ENCODE peak calls at places on chromosomes 2 and 18, in nine cellular contexts. Z is testis, K is GM13977, F is A549, W is fibroblast of pulmonary artery, D is cardiac fibroblast, G is choroid plexus epithelial cell, V is fibroblast of lung, O is GM23338. I is an unnamed sample.

GRCh38 chr2:163735692-163736432 is at the start of gene FIGN:
- DNase-seq in V (peak), K (peak), D (peak), W (peak), G (peak), F (peak), Z (peak), O (peak), I (no peak)

GRCh38 chr2:14631676-14632075 is 841 bp upstream of the LRATD1 start:
- DNase-seq in F (no peak), W (no peak), V (no peak), K (no peak), D (no peak), G (no peak), O (no peak), Z (no peak), I (no peak)

GRCh38 chr2:40103590-40103989 is 324.5 kb upstream of the THUMPD2 start:
- DNase-seq in D (peak), G (peak), K (no peak), O (no peak), V (peak), F (no peak), Z (no peak), W (peak), I (no peak)

GRCh38 chr2:128402921-128403670 is 84.4 kb upstream of the HS6ST1 start:
- DNase-seq in Z (no peak), G (no peak), F (no peak), V (no peak), O (no peak), W (no peak), D (no peak), K (no peak), I (no peak)

GRCh38 chr2:240519396-240520142 is 38.2 kb downstream of the ANKMY1 start:
- DNase-seq in G (peak), F (no peak), V (peak), O (peak), K (no peak), D (peak), W (peak), Z (no peak), I (no peak)

GRCh38 chr2:73931531-73932500 is 5.1 kb downstream of the DGUOK start:
- DNase-seq in F (no peak), V (peak), K (no peak), D (no peak), Z (no peak), G (peak), W (no peak), O (no peak), I (peak)

GRCh38 chr2:45653125-45653524 is 1.6 kb downstream of the PRKCE start:
- DNase-seq in Z (no peak), O (no peak), F (no peak), K (no peak), G (no peak), D (no peak), W (no peak), V (no peak), I (no peak)

GRCh38 chr2:12251121-12251520 is 465.6 kb upstream of the TRIB2 start:
- DNase-seq in K (no peak), Z (no peak), G (peak), W (no peak), F (no peak), O (no peak), D (no peak), V (peak), I (no peak)

GRCh38 chr2:157849591-157849990 is 26.5 kb downstream of the ACVR1 start:
- DNase-seq in W (no peak), D (no peak), K (no peak), Z (no peak), F (no peak), O (no peak), V (no peak), G (peak), I (no peak)

GRCh38 chr2:120549841-120550240 is 185.8 kb upstream of the GLI2 start:
- DNase-seq in K (no peak), G (no peak), Z (no peak), O (no peak), W (no peak), V (no peak), F (no peak), D (no peak), I (no peak)

GRCh38 chr2:6580982-6581381 is 284.7 kb downstream of the CMPK2 start:
- DNase-seq in O (no peak), D (no peak), Z (no peak), W (no peak), K (no peak), F (no peak), V (peak), G (peak), I (no peak)

GRCh38 chr2:108347786-108348185 is 30.0 kb upstream of the SULT1C4 start:
- DNase-seq in F (no peak), V (no peak), G (no peak), O (peak), D (no peak), W (no peak), K (no peak), Z (no peak), I (no peak)

GRCh38 chr2:75403991-75404428 is 156.7 kb downstream of the EVA1A start:
- DNase-seq in W (peak), F (peak), G (peak), D (peak), O (peak), K (peak), Z (no peak), V (peak), I (no peak)

GRCh38 chr2:174753038-174753633 is 11.1 kb downstream of the CHRNA1 start:
- DNase-seq in D (no peak), Z (no peak), K (no peak), F (no peak), O (no peak), V (no peak), G (no peak), W (no peak), I (peak)

GRCh38 chr2:9220201-9220600 is 13.6 kb downstream of the ASAP2 start:
- DNase-seq in W (no peak), D (no peak), F (no peak), Z (no peak), O (no peak), G (no peak), V (no peak), K (no peak), I (no peak)

GRCh38 chr18:48983793-48984437 is 33.1 kb upstream of the SMAD7 start:
- DNase-seq in V (no peak), D (no peak), W (peak), K (no peak), O (no peak), Z (no peak), F (no peak), G (peak), I (peak)

GRCh38 chr2:7567646-7568045 is 650.4 kb downstream of the RNF144A start:
- DNase-seq in Z (no peak), D (no peak), V (no peak), W (no peak), G (no peak), K (no peak), F (no peak), O (peak), I (peak)

GRCh38 chr2:96205238-96205637 is 3.4 kb downstream of the STARD7 start:
- DNase-seq in Z (no peak), O (no peak), V (peak), G (no peak), W (peak), F (no peak), K (no peak), D (peak), I (no peak)

GRCh38 chr2:187233811-187234210 is 214.2 kb downstream of the CALCRL start:
- DNase-seq in Z (no peak), O (no peak), F (no peak), K (no peak), W (peak), V (no peak), D (no peak), G (peak), I (no peak)

GRCh38 chr2:143730155-143730949 is 601.1 kb downstream of the ARHGAP15 start:
- DNase-seq in F (no peak), O (no peak), V (peak), G (peak), W (no peak), K (peak), D (no peak), Z (no peak), I (peak)

GRCh38 chr2:65530547-65531320 is 98.3 kb upstream of the SPRED2 start:
- DNase-seq in O (no peak), K (no peak), G (peak), F (no peak), Z (no peak), V (peak), W (peak), D (peak), I (no peak)

GRCh38 chr2:12721571-12722444 is 5.1 kb downstream of the TRIB2 start:
- DNase-seq in F (no peak), V (peak), D (peak), K (no peak), W (peak), G (peak), Z (peak), O (no peak), I (peak)

GRCh38 chr2:26318950-26319349 is 27.0 kb upstream of the SELENOI start:
- DNase-seq in W (no peak), G (no peak), O (peak), D (no peak), K (no peak), V (no peak), Z (no peak), F (no peak), I (no peak)

GRCh38 chr2:152627010-152627957 is 90.0 kb downstream of the PRPF40A start:
- DNase-seq in K (peak), G (peak), W (peak), V (peak), Z (no peak), D (peak), O (peak), F (peak), I (no peak)

GRCh38 chr2:183001948-183002347 is 36.3 kb downstream of the NCKAP1 start:
- DNase-seq in G (no peak), F (no peak), V (no peak), D (no peak), Z (no peak), K (no peak), W (no peak), O (peak), I (no peak)

GRCh38 chr2:905833-906140 is 44.9 kb upstream of the SNTG2 start:
- DNase-seq in G (no peak), K (no peak), W (no peak), O (no peak), Z (no peak), F (no peak), D (no peak), V (no peak), I (no peak)

GRCh38 chr2:157444643-157445040 is 753 bp upstream of the CYTIP start:
- DNase-seq in D (no peak), Z (peak), K (peak), F (no peak), O (no peak), W (no peak), G (no peak), V (no peak), I (peak)

GRCh38 chr18:59697236-59697932 is at the start of gene CCBE1:
- DNase-seq in K (peak), V (peak), Z (peak), D (peak), O (peak), F (peak), G (peak), W (peak), I (peak)
- TF ChIP-seq CTCF in K (peak), V (peak), Z (peak), D (peak), O (peak), F (peak), G (peak), W (peak), I (peak)

DNA sequence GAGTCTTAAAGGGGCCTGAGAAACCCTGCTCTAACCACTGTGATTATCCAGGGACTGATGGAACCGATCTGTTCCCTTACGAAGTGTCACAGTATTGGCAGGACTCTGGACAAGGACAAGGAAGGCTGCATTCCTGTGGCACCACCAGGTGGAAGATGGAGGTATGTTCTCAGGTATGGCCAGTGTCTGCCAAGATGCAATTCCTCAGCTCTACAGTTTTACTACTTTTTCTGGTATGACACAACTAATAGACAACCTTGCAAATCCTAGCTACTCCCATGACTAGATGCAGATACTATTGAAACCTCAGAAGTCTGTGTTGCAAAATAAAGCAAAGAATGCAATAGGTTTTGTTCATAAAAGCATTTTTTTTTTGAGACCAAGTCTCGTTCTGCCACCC is 14.6 kb downstream of the RAB31 start:
- DNase-seq in D (no peak), V (no peak), W (no peak), K (no peak), F (no peak), Z (no peak), O (peak), G (peak), I (no peak)
- TF ChIP-seq CTCF in D (no peak), V (no peak), W (no peak), K (peak), F (no peak), Z (no peak), O (peak), G (peak), I (no peak)

DNA sequence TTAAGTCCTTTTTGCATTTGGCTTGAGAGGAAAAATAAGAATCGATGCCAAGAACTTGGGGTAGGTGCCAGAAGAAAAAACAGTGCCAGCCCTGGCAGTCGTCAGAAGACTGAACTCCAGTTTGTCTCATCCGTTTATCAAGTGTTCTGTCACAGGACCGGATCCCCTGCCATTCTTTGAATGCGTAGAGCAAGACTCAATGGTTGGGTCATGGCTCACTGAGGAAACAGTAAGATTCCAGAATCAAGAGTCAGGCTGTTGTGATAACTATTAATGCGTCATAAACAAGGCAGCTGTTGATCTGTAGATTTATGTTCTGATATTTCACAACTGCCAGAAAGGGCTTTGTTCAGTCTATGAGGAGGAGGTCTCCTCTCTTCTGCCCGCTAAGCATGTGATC is 133.1 kb downstream of the GFPT1 start:
- DNase-seq in W (peak), O (no peak), V (peak), F (peak), Z (no peak), D (peak), K (no peak), G (peak), I (no peak)
- TF ChIP-seq CTCF in W (no peak), O (no peak), V (no peak), F (no peak), Z (no peak), D (no peak), K (no peak), G (no peak), I (no peak)

GRCh38 chr2:10467401-10467800 is 19.3 kb upstream of the ODC1 start:
- DNase-seq in O (peak), K (no peak), W (no peak), D (no peak), V (no peak), F (no peak), Z (no peak), G (peak), I (no peak)
- TF ChIP-seq CTCF in O (peak), K (no peak), W (no peak), D (no peak), V (no peak), F (no peak), Z (no peak), G (peak), I (no peak)

GRCh38 chr2:52805901-52806410 is 961.6 kb upstream of the CHAC2 start:
- DNase-seq in G (peak), D (no peak), W (peak), F (no peak), V (peak), O (no peak), Z (no peak), K (no peak), I (no peak)

GRCh38 chr2:52810460-52810859 is 957.1 kb upstream of the CHAC2 start:
- DNase-seq in D (peak), G (peak), F (peak), Z (no peak), V (peak), O (peak), W (peak), K (peak), I (no peak)
- TF ChIP-seq CTCF in D (no peak), G (peak), F (peak), Z (no peak), V (peak), O (peak), W (peak), K (peak), I (no peak)

DNA sequence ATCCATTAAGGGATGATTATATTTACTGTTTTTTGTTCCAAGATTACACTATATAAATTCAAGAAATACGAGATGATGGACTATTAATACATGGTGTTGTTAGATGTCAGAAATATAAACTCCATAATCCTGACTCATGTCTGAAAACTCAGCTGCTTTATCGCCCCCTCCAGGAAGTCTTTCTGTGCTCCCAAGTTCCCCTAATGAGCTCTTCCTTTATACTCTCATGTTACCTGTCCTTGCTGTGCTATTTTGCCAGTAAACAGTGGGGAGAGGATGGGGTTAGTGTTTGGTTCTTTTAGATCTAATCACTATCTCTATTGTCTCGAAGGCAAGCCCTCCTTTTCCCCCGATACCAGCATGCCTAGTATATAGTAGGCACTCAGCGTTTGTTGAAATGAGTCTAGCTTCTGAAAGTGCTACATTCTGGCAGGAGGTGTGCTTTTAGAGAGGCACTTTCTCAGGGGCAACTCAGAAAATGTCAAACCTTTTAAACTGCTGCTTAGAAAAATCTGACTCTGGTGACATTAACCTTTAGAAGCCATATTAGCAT is 21.4 kb upstream of the BARD1 start:
- DNase-seq in F (no peak), K (no peak), G (peak), Z (no peak), W (peak), V (peak), O (peak), D (peak), I (peak)
- TF ChIP-seq CTCF in F (peak), K (peak), G (peak), Z (no peak), W (peak), V (peak), O (peak), D (peak), I (no peak)

I was measured in activated CD8-positive, alpha-beta T cell treated with anti-CD3 and anti-CD28 coated beads for 36 hours.